ENCODE peak calls at places on chromosome 13, in four cellular contexts. C is heart right ventricle; Y is activated CD8-positive, alpha-beta T cell treated with anti-CD3 and anti-CD28 coated beads for 36 hours; V is neuronal stem cell. M is an unnamed sample.

GRCh38 chr13:36151591-36151990 is 20.4 kb upstream of the DCLK1 start:
- DNase-seq in C (no peak), Y (no peak), V (no peak), M (no peak)

GRCh38 chr13:56528040-56528760 is 612.5 kb upstream of the PRR20A start:
- DNase-seq in C (no peak), Y (no peak), V (no peak), M (no peak)

GRCh38 chr13:79937311-79938243 is 403.3 kb downstream of the SPRY2 start:
- DNase-seq in C (no peak), Y (no peak), V (no peak), M (no peak)

GRCh38 chr13:65677906-65678305 is 1552.2 kb downstream of the PCDH9 start:
- DNase-seq in C (no peak), Y (no peak), V (no peak), M (no peak)

GRCh38 chr13:59483441-59484116 is 680.1 kb downstream of the DIAPH3 start:
- DNase-seq in C (peak; percentile 30), Y (no peak), V (no peak), M (no peak)

GRCh38 chr13:64551755-64552154 is 2678.4 kb downstream of the PCDH9 start:
- DNase-seq in C (no peak), Y (no peak), V (no peak), M (no peak)

GRCh38 chr13:97810152-97810551 is 143.3 kb upstream of the IPO5 start:
- DNase-seq in C (no peak), Y (no peak), V (no peak), M (peak; percentile 10)

GRCh38 chr13:111380431-111380830 is 60.0 kb downstream of the TEX29 start:
- DNase-seq in C (no peak), Y (no peak), V (no peak), M (no peak)

GRCh38 chr13:23440821-23441608 is 7.5 kb upstream of the SACS start:
- DNase-seq in C (peak; percentile 26), Y (no peak), V (no peak), M (no peak)

GRCh38 chr13:25872871-25873607 is 178.8 kb downstream of the SHISA2 start:
- DNase-seq in C (no peak), Y (peak; percentile 50), V (no peak), M (peak; percentile 96)

M was measured in NB4.